ENCODE peak calls at places on chromosomes 11 and 22, in eight cellular contexts. One of them, this sample, is unnamed. For H3K27me3, the result is how much of the 10 kb centered on the place peaks cover.

GRCh38 chr22:38694049-38694448 is 6.7 kb downstream of the JOSD1 start:
- DNase-seq in astrocyte: no peak
- DNase-seq in CD4-positive, alpha-beta memory T cell: no peak
- DNase-seq in IMR-90: no peak
- DNase-seq in esophagus muscularis mucosa: no peak
- DNase-seq in CD8-positive, alpha-beta memory T cell: no peak
- DNase-seq in iPS DF 6.9: no peak
- DNase-seq in AG04450: no peak
- DNase-seq in this sample: no peak

GRCh38 chr11:14529933-14530332 is 9.7 kb upstream of the PSMA1 start:
- DNase-seq in CD8-positive, alpha-beta memory T cell: no peak
- DNase-seq in IMR-90: no peak
- DNase-seq in esophagus muscularis mucosa: no peak
- DNase-seq in astrocyte: no peak
- DNase-seq in CD4-positive, alpha-beta memory T cell: no peak
- DNase-seq in AG04450: no peak
- DNase-seq in iPS DF 6.9: no peak
- DNase-seq in this sample: no peak

GRCh38 chr22:50503475-50504145 is 3.9 kb downstream of the LMF2 start:
- DNase-seq in esophagus muscularis mucosa: no peak
- DNase-seq in CD4-positive, alpha-beta memory T cell: no peak
- DNase-seq in iPS DF 6.9: no peak
- DNase-seq in IMR-90: no peak
- DNase-seq in astrocyte: no peak
- DNase-seq in CD8-positive, alpha-beta memory T cell: no peak
- DNase-seq in AG04450: no peak
- DNase-seq in this sample: no peak

GRCh38 chr11:35163707-35164496 is 24.9 kb downstream of the CD44 start:
- DNase-seq in esophagus muscularis mucosa: no peak
- DNase-seq in CD8-positive, alpha-beta memory T cell: no peak
- DNase-seq in astrocyte: no peak
- DNase-seq in CD4-positive, alpha-beta memory T cell: peak
- DNase-seq in AG04450: no peak
- DNase-seq in iPS DF 6.9: no peak
- DNase-seq in IMR-90: peak
- DNase-seq in this sample: no peak

GRCh38 chr22:31561238-31561887 is 65.0 kb downstream of the SFI1 start:
- DNase-seq in AG04450: peak
- DNase-seq in IMR-90: peak
- DNase-seq in iPS DF 6.9: peak
- DNase-seq in CD8-positive, alpha-beta memory T cell: peak
- DNase-seq in CD4-positive, alpha-beta memory T cell: no peak
- DNase-seq in esophagus muscularis mucosa: no peak
- DNase-seq in astrocyte: peak
- DNase-seq in this sample: no peak

GRCh38 chr11:76903325-76903724 is 42.6 kb downstream of the ACER3 start:
- DNase-seq in CD4-positive, alpha-beta memory T cell: no peak
- DNase-seq in AG04450: no peak
- DNase-seq in astrocyte: no peak
- DNase-seq in esophagus muscularis mucosa: no peak
- DNase-seq in CD8-positive, alpha-beta memory T cell: no peak
- DNase-seq in iPS DF 6.9: peak
- DNase-seq in IMR-90: no peak
- DNase-seq in this sample: no peak

GRCh38 chr11:57513911-57514537 is 1.5 kb downstream of the SLC43A1 start:
- DNase-seq in CD4-positive, alpha-beta memory T cell: no peak
- DNase-seq in CD8-positive, alpha-beta memory T cell: no peak
- DNase-seq in IMR-90: peak
- DNase-seq in iPS DF 6.9: no peak
- DNase-seq in AG04450: no peak
- DNase-seq in esophagus muscularis mucosa: no peak
- DNase-seq in astrocyte: peak
- DNase-seq in this sample: no peak

GRCh38 chr11:88813233-88813915 is 252.4 kb downstream of the GRM5 start:
- DNase-seq in astrocyte: no peak
- DNase-seq in esophagus muscularis mucosa: no peak
- DNase-seq in CD4-positive, alpha-beta memory T cell: no peak
- DNase-seq in AG04450: no peak
- DNase-seq in iPS DF 6.9: no peak
- DNase-seq in IMR-90: no peak
- DNase-seq in CD8-positive, alpha-beta memory T cell: no peak
- DNase-seq in this sample: no peak

GRCh38 chr11:134559617-134559992 is 147.6 kb upstream of the B3GAT1 start:
- DNase-seq in IMR-90: no peak
- DNase-seq in AG04450: no peak
- DNase-seq in CD4-positive, alpha-beta memory T cell: no peak
- DNase-seq in iPS DF 6.9: no peak
- DNase-seq in esophagus muscularis mucosa: peak
- DNase-seq in CD8-positive, alpha-beta memory T cell: no peak
- DNase-seq in astrocyte: no peak
- DNase-seq in this sample: no peak

GRCh38 chr11:118913411-118914125 is 12.2 kb downstream of the BCL9L start:
- DNase-seq in iPS DF 6.9: no peak
- DNase-seq in CD8-positive, alpha-beta memory T cell: peak
- DNase-seq in astrocyte: no peak
- DNase-seq in IMR-90: no peak
- DNase-seq in CD4-positive, alpha-beta memory T cell: peak
- DNase-seq in AG04450: no peak
- DNase-seq in esophagus muscularis mucosa: no peak
- DNase-seq in this sample: no peak

GRCh38 chr11:65086809-65087208 is 2.8 kb downstream of the ZFPL1 start:
- DNase-seq in CD4-positive, alpha-beta memory T cell: no peak
- DNase-seq in iPS DF 6.9: no peak
- DNase-seq in AG04450: no peak
- DNase-seq in IMR-90: no peak
- DNase-seq in esophagus muscularis mucosa: no peak
- DNase-seq in astrocyte: no peak
- DNase-seq in CD8-positive, alpha-beta memory T cell: no peak
- DNase-seq in this sample: no peak

GRCh38 chr11:76336597-76336996 is 44.3 kb downstream of the THAP12 start:
- DNase-seq in CD8-positive, alpha-beta memory T cell: no peak
- DNase-seq in esophagus muscularis mucosa: peak
- DNase-seq in IMR-90: no peak
- DNase-seq in astrocyte: no peak
- DNase-seq in AG04450: no peak
- DNase-seq in CD4-positive, alpha-beta memory T cell: no peak
- DNase-seq in iPS DF 6.9: no peak
- DNase-seq in this sample: no peak

GRCh38 chr11:130849215-130849568 is 67.1 kb downstream of the SNX19 start:
- DNase-seq in esophagus muscularis mucosa: no peak
- DNase-seq in AG04450: no peak
- DNase-seq in CD8-positive, alpha-beta memory T cell: no peak
- DNase-seq in IMR-90: peak
- DNase-seq in astrocyte: peak
- DNase-seq in iPS DF 6.9: no peak
- DNase-seq in CD4-positive, alpha-beta memory T cell: no peak
- DNase-seq in this sample: no peak

GRCh38 chr11:116366451-116366850 is 406.3 kb downstream of the BUD13 start:
- DNase-seq in AG04450: no peak
- DNase-seq in CD8-positive, alpha-beta memory T cell: no peak
- DNase-seq in iPS DF 6.9: no peak
- DNase-seq in IMR-90: no peak
- DNase-seq in CD4-positive, alpha-beta memory T cell: no peak
- DNase-seq in esophagus muscularis mucosa: no peak
- DNase-seq in astrocyte: no peak
- DNase-seq in this sample: no peak

GRCh38 chr22:39703890-39704658 is 133.5 kb downstream of the CACNA1I start:
- DNase-seq in iPS DF 6.9: no peak
- DNase-seq in IMR-90: peak
- DNase-seq in CD8-positive, alpha-beta memory T cell: no peak
- DNase-seq in AG04450: no peak
- DNase-seq in CD4-positive, alpha-beta memory T cell: no peak
- DNase-seq in esophagus muscularis mucosa: no peak
- DNase-seq in astrocyte: peak
- DNase-seq in this sample: no peak

GRCh38 chr11:134252539-134253188 is 488 bp downstream of the THYN1 start:
- DNase-seq in astrocyte: no peak
- DNase-seq in AG04450: no peak
- DNase-seq in esophagus muscularis mucosa: no peak
- DNase-seq in CD4-positive, alpha-beta memory T cell: peak
- DNase-seq in IMR-90: peak
- DNase-seq in iPS DF 6.9: no peak
- DNase-seq in CD8-positive, alpha-beta memory T cell: no peak
- DNase-seq in this sample: no peak

GRCh38 chr11:117457835-117458234 is 130.2 kb downstream of the CEP164 start:
- DNase-seq in astrocyte: no peak
- DNase-seq in CD4-positive, alpha-beta memory T cell: no peak
- DNase-seq in esophagus muscularis mucosa: no peak
- DNase-seq in CD8-positive, alpha-beta memory T cell: no peak
- DNase-seq in IMR-90: no peak
- DNase-seq in AG04450: no peak
- DNase-seq in iPS DF 6.9: no peak
- DNase-seq in this sample: no peak

GRCh38 chr11:63939351-63939920 is 634 bp downstream of the NAA40 start:
- DNase-seq in AG04450: no peak
- DNase-seq in esophagus muscularis mucosa: no peak
- DNase-seq in iPS DF 6.9: no peak
- DNase-seq in CD8-positive, alpha-beta memory T cell: no peak
- DNase-seq in IMR-90: no peak
- DNase-seq in CD4-positive, alpha-beta memory T cell: no peak
- DNase-seq in astrocyte: no peak
- DNase-seq in this sample: no peak

GRCh38 chr22:45235101-45235777 is 5.5 kb downstream of the KIAA0930 start:
- DNase-seq in CD8-positive, alpha-beta memory T cell: no peak
- DNase-seq in esophagus muscularis mucosa: no peak
- DNase-seq in AG04450: no peak
- DNase-seq in iPS DF 6.9: no peak
- DNase-seq in CD4-positive, alpha-beta memory T cell: no peak
- DNase-seq in astrocyte: no peak
- DNase-seq in IMR-90: no peak
- DNase-seq in this sample: no peak

GRCh38 chr22:36010913-36011312 is 17.7 kb downstream of the RBFOX2 start:
- DNase-seq in CD4-positive, alpha-beta memory T cell: no peak
- DNase-seq in CD8-positive, alpha-beta memory T cell: no peak
- DNase-seq in IMR-90: peak
- DNase-seq in iPS DF 6.9: no peak
- DNase-seq in esophagus muscularis mucosa: no peak
- DNase-seq in AG04450: peak
- DNase-seq in astrocyte: peak
- DNase-seq in this sample: peak

GRCh38 chr11:60875856-60876485 is 8.6 kb downstream of the ZP1 start:
- DNase-seq in IMR-90: no peak
- DNase-seq in AG04450: no peak
- DNase-seq in esophagus muscularis mucosa: no peak
- DNase-seq in iPS DF 6.9: no peak
- DNase-seq in CD4-positive, alpha-beta memory T cell: no peak
- DNase-seq in CD8-positive, alpha-beta memory T cell: no peak
- DNase-seq in astrocyte: no peak
- DNase-seq in this sample: no peak

GRCh38 chr11:100726709-100727108 is 39.6 kb downstream of the ARHGAP42 start:
- DNase-seq in AG04450: no peak
- DNase-seq in CD8-positive, alpha-beta memory T cell: no peak
- DNase-seq in esophagus muscularis mucosa: no peak
- DNase-seq in IMR-90: no peak
- DNase-seq in astrocyte: no peak
- DNase-seq in CD4-positive, alpha-beta memory T cell: no peak
- DNase-seq in iPS DF 6.9: no peak
- DNase-seq in this sample: no peak

GRCh38 chr11:124113890-124114289 is 1.4 kb upstream of the VWA5A start:
- DNase-seq in AG04450: no peak
- DNase-seq in IMR-90: peak
- DNase-seq in iPS DF 6.9: no peak
- DNase-seq in CD4-positive, alpha-beta memory T cell: no peak
- DNase-seq in esophagus muscularis mucosa: no peak
- DNase-seq in astrocyte: no peak
- DNase-seq in CD8-positive, alpha-beta memory T cell: no peak
- DNase-seq in this sample: no peak

GRCh38 chr11:65150513-65151271 is 16.4 kb upstream of the SYVN1 start:
- DNase-seq in AG04450: no peak
- DNase-seq in CD8-positive, alpha-beta memory T cell: no peak
- DNase-seq in CD4-positive, alpha-beta memory T cell: no peak
- DNase-seq in iPS DF 6.9: no peak
- DNase-seq in IMR-90: peak
- DNase-seq in astrocyte: peak
- DNase-seq in esophagus muscularis mucosa: peak
- DNase-seq in this sample: peak

GRCh38 chr11:116651757-116652237 is 121.0 kb downstream of the BUD13 start:
- DNase-seq in AG04450: no peak
- DNase-seq in IMR-90: no peak
- DNase-seq in iPS DF 6.9: no peak
- DNase-seq in CD4-positive, alpha-beta memory T cell: no peak
- DNase-seq in astrocyte: no peak
- DNase-seq in CD8-positive, alpha-beta memory T cell: no peak
- DNase-seq in esophagus muscularis mucosa: peak
- DNase-seq in this sample: no peak

GRCh38 chr11:113730887-113731726 is 25.0 kb upstream of the TMPRSS5 start:
- DNase-seq in CD4-positive, alpha-beta memory T cell: no peak
- DNase-seq in astrocyte: peak
- DNase-seq in AG04450: peak
- DNase-seq in IMR-90: peak
- DNase-seq in CD8-positive, alpha-beta memory T cell: no peak
- DNase-seq in iPS DF 6.9: peak
- DNase-seq in esophagus muscularis mucosa: no peak
- DNase-seq in this sample: peak

GRCh38 chr11:103927535-103927934 is 108.9 kb upstream of the DDI1 start:
- DNase-seq in iPS DF 6.9: no peak
- DNase-seq in CD4-positive, alpha-beta memory T cell: no peak
- DNase-seq in esophagus muscularis mucosa: no peak
- DNase-seq in CD8-positive, alpha-beta memory T cell: no peak
- DNase-seq in AG04450: no peak
- DNase-seq in IMR-90: peak
- DNase-seq in astrocyte: no peak
- DNase-seq in this sample: no peak

GRCh38 chr11:46618789-46619188 is 1.4 kb downstream of the ATG13 start:
- DNase-seq in AG04450: no peak
- DNase-seq in CD4-positive, alpha-beta memory T cell: no peak
- DNase-seq in astrocyte: no peak
- DNase-seq in esophagus muscularis mucosa: no peak
- DNase-seq in iPS DF 6.9: no peak
- DNase-seq in CD8-positive, alpha-beta memory T cell: no peak
- DNase-seq in IMR-90: no peak
- DNase-seq in this sample: no peak
- H3K4me3 ChIP-seq in AG04450: peak
- H3K4me3 ChIP-seq in CD4-positive, alpha-beta memory T cell: no peak
- H3K4me3 ChIP-seq in astrocyte: peak
- H3K4me3 ChIP-seq in esophagus muscularis mucosa: peak
- H3K4me3 ChIP-seq in iPS DF 6.9: no peak
- H3K4me3 ChIP-seq in CD8-positive, alpha-beta memory T cell: peak
- H3K4me3 ChIP-seq in IMR-90: no peak
- H3K4me3 ChIP-seq in this sample: no peak

GRCh38 chr11:13494051-13494450 is 1.7 kb downstream of the PTH start:
- DNase-seq in esophagus muscularis mucosa: no peak
- DNase-seq in CD8-positive, alpha-beta memory T cell: no peak
- DNase-seq in AG04450: no peak
- DNase-seq in IMR-90: no peak
- DNase-seq in CD4-positive, alpha-beta memory T cell: no peak
- DNase-seq in iPS DF 6.9: no peak
- DNase-seq in astrocyte: no peak
- DNase-seq in this sample: no peak
- H3K27me3 ChIP-seq in esophagus muscularis mucosa: under half
- H3K27me3 ChIP-seq in CD8-positive, alpha-beta memory T cell: under half
- H3K27me3 ChIP-seq in AG04450: under half
- H3K27me3 ChIP-seq in IMR-90: under half
- H3K27me3 ChIP-seq in CD4-positive, alpha-beta memory T cell: under half
- H3K27me3 ChIP-seq in iPS DF 6.9: under half
- H3K27me3 ChIP-seq in astrocyte: under half
- H3K27me3 ChIP-seq in this sample: under half

GRCh38 chr22:42964994-42965699 is 49.8 kb downstream of the PACSIN2 start:
- DNase-seq in iPS DF 6.9: no peak
- DNase-seq in astrocyte: no peak
- DNase-seq in esophagus muscularis mucosa: no peak
- DNase-seq in CD4-positive, alpha-beta memory T cell: no peak
- DNase-seq in IMR-90: peak
- DNase-seq in AG04450: no peak
- DNase-seq in CD8-positive, alpha-beta memory T cell: no peak
- DNase-seq in this sample: no peak
- H3K4me3 ChIP-seq in iPS DF 6.9: no peak
- H3K4me3 ChIP-seq in astrocyte: no peak
- H3K4me3 ChIP-seq in esophagus muscularis mucosa: no peak
- H3K4me3 ChIP-seq in CD4-positive, alpha-beta memory T cell: no peak
- H3K4me3 ChIP-seq in IMR-90: no peak
- H3K4me3 ChIP-seq in AG04450: no peak
- H3K4me3 ChIP-seq in CD8-positive, alpha-beta memory T cell: no peak
- H3K4me3 ChIP-seq in this sample: no peak

GRCh38 chr11:120564573-120565301 is 53.2 kb downstream of the GRIK4 start:
- DNase-seq in CD8-positive, alpha-beta memory T cell: no peak
- DNase-seq in esophagus muscularis mucosa: no peak
- DNase-seq in astrocyte: peak
- DNase-seq in CD4-positive, alpha-beta memory T cell: no peak
- DNase-seq in AG04450: no peak
- DNase-seq in iPS DF 6.9: no peak
- DNase-seq in IMR-90: peak
- DNase-seq in this sample: no peak
- H3K27me3 ChIP-seq in CD8-positive, alpha-beta memory T cell: under half
- H3K27me3 ChIP-seq in esophagus muscularis mucosa: half or more
- H3K27me3 ChIP-seq in astrocyte: under half
- H3K27me3 ChIP-seq in CD4-positive, alpha-beta memory T cell: under half
- H3K27me3 ChIP-seq in AG04450: under half
- H3K27me3 ChIP-seq in iPS DF 6.9: under half
- H3K27me3 ChIP-seq in IMR-90: under half
- H3K27me3 ChIP-seq in this sample: under half

This sample was measured in BJ.